ENCODE peak calls at places on chromosomes 1 and 21, in seven cellular contexts. R is IMR-90, K is adrenal gland, Y is body of pancreas, M is breast epithelium, T is suprapubic skin, X is uterus. V is an unnamed sample.

GRCh38 chr1:155061381-155062150 is 2.0 kb upstream of the EFNA4 start:
- DNase-seq in R (peak), K (peak), Y (peak), M (peak), T (peak), X (peak), V (peak)

GRCh38 chr1:80375662-80376061 is 1369.1 kb upstream of the ADGRL4 start:
- DNase-seq in R (peak), K (no peak), Y (no peak), M (no peak), T (no peak), X (no peak), V (no peak)

GRCh38 chr1:100927276-100927675 is 31.4 kb downstream of the SLC30A7 start:
- DNase-seq in R (no peak), K (no peak), Y (no peak), M (no peak), T (no peak), X (no peak), V (no peak)

GRCh38 chr1:55568732-55569131 is 353.6 kb upstream of the USP24 start:
- DNase-seq in R (no peak), K (no peak), Y (no peak), M (no peak), T (no peak), X (no peak), V (no peak)

GRCh38 chr1:157497987-157498781 is 54.1 kb downstream of the FCRL5 start:
- DNase-seq in R (no peak), K (no peak), Y (no peak), M (no peak), T (no peak), X (no peak), V (no peak)

GRCh38 chr21:22993822-22994574 is 1995.8 kb downstream of the NCAM2 start:
- DNase-seq in R (no peak), K (no peak), Y (no peak), M (no peak), T (no peak), X (no peak), V (no peak)

GRCh38 chr1:56496158-56496557 is 83.2 kb downstream of the PLPP3 start:
- DNase-seq in R (no peak), K (no peak), Y (no peak), M (no peak), T (no peak), X (no peak), V (no peak)

GRCh38 chr1:183580281-183580682 is 10.0 kb downstream of the NCF2 start:
- DNase-seq in R (no peak), K (peak), Y (no peak), M (no peak), T (no peak), X (no peak), V (no peak)

GRCh38 chr21:33299181-33299752 is 25.5 kb upstream of the IFNAR1 start:
- DNase-seq in R (no peak), K (no peak), Y (no peak), M (no peak), T (no peak), X (no peak), V (no peak)
- H3K27ac ChIP-seq in R (no peak), K (no peak), Y (no peak), M (peak), T (no peak), X (no peak), V (no peak)

GRCh38 chr21:43361493-43362296 is 65.2 kb downstream of the SIK1 start:
- DNase-seq in R (peak), K (no peak), Y (no peak), M (peak), T (no peak), X (no peak), V (peak)
- TF ChIP-seq POLR2A in R (peak), K (peak), Y (peak), M (no peak), T (peak), X (no peak), V (no peak)

GRCh38 chr1:34856697-34857096 is 2.9 kb downstream of the SMIM12 start:
- DNase-seq in R (no peak), K (no peak), Y (no peak), M (no peak), T (no peak), X (no peak), V (no peak)

GRCh38 chr1:34859442-34860200 is at the start of gene SMIM12:
- DNase-seq in R (peak), K (peak), Y (peak), M (peak), T (peak), X (peak), V (peak)

GRCh38 chr1:34864759-34865158 is 5.2 kb upstream of the SMIM12 start:
- DNase-seq in R (no peak), K (no peak), Y (no peak), M (no peak), T (no peak), X (no peak), V (no peak)

GRCh38 chr1:34863501-34863900 is 4.0 kb upstream of the SMIM12 start:
- DNase-seq in R (no peak), K (no peak), Y (no peak), M (no peak), T (no peak), X (no peak), V (no peak)

DNA sequence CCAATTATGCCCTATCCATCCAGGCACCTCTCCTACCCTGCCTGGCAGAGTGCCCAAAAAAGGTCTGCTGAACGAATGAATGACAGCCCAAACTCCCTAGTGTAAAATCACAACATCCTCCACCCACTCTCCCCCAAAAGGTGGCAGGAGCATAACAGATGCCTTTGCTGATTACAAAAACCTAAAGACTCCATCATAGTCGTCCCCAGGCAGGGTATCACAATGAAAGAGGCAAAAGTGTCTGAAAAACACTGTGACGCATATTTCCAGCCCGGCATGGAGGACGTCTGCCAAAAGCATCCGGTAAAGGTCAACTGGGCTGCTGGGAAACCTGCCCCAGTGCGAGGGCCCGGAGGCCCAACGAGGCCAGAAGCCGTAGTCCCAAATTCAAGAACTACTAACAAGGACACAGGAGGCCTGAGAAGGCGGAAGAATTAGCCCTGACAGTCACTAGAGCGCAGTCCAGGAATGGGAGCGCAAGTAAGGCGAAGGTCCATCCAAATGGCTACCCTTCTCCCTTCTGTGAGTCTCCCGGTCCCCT is 578 bp downstream of the SMIM12 start:
- DNase-seq in R (peak), K (peak), Y (no peak), M (no peak), T (no peak), X (peak), V (peak)
- H3K27ac ChIP-seq in R (peak), K (peak), Y (peak), M (peak), T (peak), X (peak), V (peak)

GRCh38 chr21:43825936-43826622 is 36.7 kb downstream of the RRP1 start:
- DNase-seq in R (no peak), K (no peak), Y (no peak), M (no peak), T (no peak), X (no peak), V (no peak)
- TF ChIP-seq POLR2A in R (no peak), K (no peak), Y (no peak), M (no peak), T (no peak), X (no peak), V (no peak)

GRCh38 chr21:37342046-37342632 is 24.4 kb upstream of the DYRK1A start:
- DNase-seq in R (no peak), K (no peak), Y (no peak), M (no peak), T (no peak), X (no peak), V (no peak)
- H3K27ac ChIP-seq in R (no peak), K (no peak), Y (no peak), M (no peak), T (no peak), X (no peak), V (no peak)

DNA sequence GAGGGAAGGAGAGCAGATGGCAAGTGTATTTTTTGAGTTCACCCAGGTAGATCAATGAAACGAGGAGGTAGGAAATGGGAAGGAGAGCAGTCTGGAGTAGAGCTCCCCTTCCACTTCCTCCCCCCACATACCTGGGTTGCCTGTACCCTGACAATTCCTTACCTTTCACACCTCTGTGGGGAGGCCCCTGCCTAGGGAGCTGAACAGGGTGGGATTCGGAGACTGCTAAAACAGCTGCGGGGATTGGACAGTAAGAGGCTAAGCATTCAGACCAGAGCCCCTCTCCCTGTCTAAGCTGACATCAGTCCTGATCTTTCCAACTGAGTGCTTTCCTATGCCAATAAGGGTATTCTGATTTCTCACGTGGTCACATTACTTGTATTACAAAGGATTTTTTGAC is 14.5 kb downstream of the RCSD1 start:
- DNase-seq in R (no peak), K (no peak), Y (no peak), M (no peak), T (no peak), X (no peak), V (no peak)
- TF ChIP-seq POLR2A in R (no peak), K (no peak), Y (no peak), M (no peak), T (no peak), X (no peak), V (no peak)

DNA sequence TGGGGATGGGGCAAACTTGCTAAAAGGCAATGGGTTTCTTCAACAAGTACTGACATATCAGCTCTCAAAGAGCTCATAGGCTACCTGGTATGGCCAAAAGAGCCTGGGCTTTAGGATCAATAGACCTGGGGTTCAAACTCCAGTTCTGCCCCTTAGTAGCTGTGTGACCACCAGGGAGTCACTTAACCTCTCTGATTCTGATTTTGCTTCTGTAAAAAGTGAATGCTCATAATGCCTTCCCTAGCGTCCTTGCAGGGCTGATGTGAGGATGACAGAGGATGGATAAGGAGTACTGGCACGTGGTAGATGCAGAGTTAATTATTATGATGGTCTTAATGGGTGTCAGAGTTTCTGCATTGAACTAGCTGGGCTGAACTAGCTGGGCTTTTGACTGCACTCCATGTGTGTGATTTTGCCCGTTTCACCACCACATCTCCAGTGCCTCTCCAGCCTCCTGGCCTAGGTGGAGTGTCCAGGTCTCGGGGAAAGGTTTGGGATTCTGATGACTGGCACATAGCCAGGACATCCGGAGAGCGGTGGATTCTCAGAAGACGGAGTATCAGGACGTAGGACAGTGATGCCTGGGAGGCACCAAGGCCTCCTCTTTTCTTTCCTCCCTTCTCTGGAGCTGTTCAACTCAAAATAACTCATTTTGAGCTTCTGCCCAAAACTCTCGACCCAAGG is 15.2 kb downstream of the DISP3 start:
- DNase-seq in R (no peak), K (no peak), Y (no peak), M (no peak), T (peak), X (no peak), V (no peak)
- H3K27ac ChIP-seq in R (no peak), K (no peak), Y (no peak), M (no peak), T (no peak), X (no peak), V (no peak)

V was measured in ovary.